ENCODE peak calls at places on chromosome 5, in seven cellular contexts. One of them, this sample, is unnamed.

GRCh38 chr5:38756068-38756467 is 89.7 kb upstream of the OSMR start:
- DNase-seq in HEK293T: no peak
- DNase-seq in HepG2: no peak
- DNase-seq in GM12878: no peak
- DNase-seq in HCT116: no peak
- DNase-seq in H1: no peak
- DNase-seq in K562: no peak
- DNase-seq in this sample: no peak

GRCh38 chr5:150469718-150470470 is 20.4 kb upstream of the RPS14 start:
- DNase-seq in HEK293T: no peak
- DNase-seq in HepG2: no peak
- DNase-seq in GM12878: no peak
- DNase-seq in HCT116: no peak
- DNase-seq in H1: no peak
- DNase-seq in K562: no peak
- DNase-seq in this sample: no peak

GRCh38 chr5:163269624-163270023 is 167.8 kb upstream of the CCNG1 start:
- DNase-seq in HEK293T: no peak
- DNase-seq in HepG2: no peak
- DNase-seq in GM12878: no peak
- DNase-seq in HCT116: no peak
- DNase-seq in H1: no peak
- DNase-seq in K562: no peak
- DNase-seq in this sample: no peak

GRCh38 chr5:72180925-72181324 is 73.7 kb downstream of the MAP1B start:
- DNase-seq in HEK293T: no peak
- DNase-seq in HepG2: no peak
- DNase-seq in GM12878: no peak
- DNase-seq in HCT116: no peak
- DNase-seq in H1: no peak
- DNase-seq in K562: no peak
- DNase-seq in this sample: no peak

GRCh38 chr5:38845555-38846378 is at the start of gene OSMR:
- DNase-seq in HEK293T: peak
- DNase-seq in HepG2: peak
- DNase-seq in GM12878: no peak
- DNase-seq in HCT116: peak
- DNase-seq in H1: no peak
- DNase-seq in K562: peak
- DNase-seq in this sample: peak

GRCh38 chr5:109191153-109191558 is 218.6 kb downstream of the PJA2 start:
- DNase-seq in HEK293T: no peak
- DNase-seq in HepG2: no peak
- DNase-seq in GM12878: no peak
- DNase-seq in HCT116: peak
- DNase-seq in H1: no peak
- DNase-seq in K562: peak
- DNase-seq in this sample: no peak

GRCh38 chr5:96780626-96781025 is 27.1 kb downstream of the ERAP1 start:
- DNase-seq in HEK293T: no peak
- DNase-seq in HepG2: no peak
- DNase-seq in GM12878: no peak
- DNase-seq in HCT116: no peak
- DNase-seq in H1: no peak
- DNase-seq in K562: no peak
- DNase-seq in this sample: no peak

GRCh38 chr5:113230711-113231652 is 203.8 kb downstream of the TSSK1B start:
- DNase-seq in HEK293T: no peak
- DNase-seq in HepG2: no peak
- DNase-seq in GM12878: no peak
- DNase-seq in HCT116: no peak
- DNase-seq in H1: no peak
- DNase-seq in K562: no peak
- DNase-seq in this sample: no peak

GRCh38 chr5:164504141-164504772 is 998.8 kb downstream of the MAT2B start:
- DNase-seq in HEK293T: peak
- DNase-seq in HepG2: peak
- DNase-seq in GM12878: peak
- DNase-seq in HCT116: peak
- DNase-seq in H1: no peak
- DNase-seq in K562: peak
- DNase-seq in this sample: peak

GRCh38 chr5:105639068-105639467 is 2031.7 kb downstream of the EFNA5 start:
- DNase-seq in HEK293T: peak
- DNase-seq in HepG2: peak
- DNase-seq in GM12878: no peak
- DNase-seq in HCT116: no peak
- DNase-seq in H1: peak
- DNase-seq in K562: peak
- DNase-seq in this sample: peak
- TF ChIP-seq SP1 in HEK293T: no peak
- TF ChIP-seq SP1 in HepG2: no peak
- TF ChIP-seq SP1 in GM12878: no peak
- TF ChIP-seq SP1 in HCT116: no peak
- TF ChIP-seq SP1 in H1: no peak
- TF ChIP-seq SP1 in K562: no peak
- TF ChIP-seq SP1 in this sample: no peak

GRCh38 chr5:16461026-16461425 is 4.6 kb downstream of the ZNF622 start:
- DNase-seq in HEK293T: no peak
- DNase-seq in HepG2: no peak
- DNase-seq in GM12878: no peak
- DNase-seq in HCT116: no peak
- DNase-seq in H1: no peak
- DNase-seq in K562: no peak
- DNase-seq in this sample: no peak

GRCh38 chr5:16457853-16458252 is 7.7 kb downstream of the ZNF622 start:
- DNase-seq in HEK293T: no peak
- DNase-seq in HepG2: no peak
- DNase-seq in GM12878: no peak
- DNase-seq in HCT116: no peak
- DNase-seq in H1: no peak
- DNase-seq in K562: no peak
- DNase-seq in this sample: no peak

GRCh38 chr5:16459451-16459850 is 6.1 kb downstream of the ZNF622 start:
- DNase-seq in HEK293T: no peak
- DNase-seq in HepG2: no peak
- DNase-seq in GM12878: no peak
- DNase-seq in HCT116: no peak
- DNase-seq in H1: no peak
- DNase-seq in K562: no peak
- DNase-seq in this sample: no peak

GRCh38 chr5:16464664-16465543 is 696 bp downstream of the ZNF622 start:
- DNase-seq in HEK293T: no peak
- DNase-seq in HepG2: no peak
- DNase-seq in GM12878: no peak
- DNase-seq in HCT116: no peak
- DNase-seq in H1: no peak
- DNase-seq in K562: no peak
- DNase-seq in this sample: no peak

DNA sequence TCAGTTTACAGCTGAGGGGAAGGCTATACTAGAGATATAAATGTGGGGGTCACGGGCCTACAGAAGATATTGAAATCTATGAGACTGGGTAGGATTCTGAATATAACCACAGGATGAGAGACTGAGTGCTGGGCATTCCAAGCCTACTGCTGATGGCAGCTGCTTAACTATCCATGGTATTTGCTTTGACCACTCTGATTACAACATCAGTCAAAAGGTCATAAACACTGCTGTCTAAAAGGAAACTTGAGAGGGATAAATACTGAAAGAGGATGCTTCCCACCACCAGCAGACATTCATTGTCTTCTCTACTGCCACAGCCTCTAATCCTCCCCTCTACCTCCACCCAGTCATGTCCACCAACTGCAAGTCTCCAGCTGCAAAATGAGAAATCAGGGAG is 3.8 kb downstream of the ZNF622 start:
- DNase-seq in HEK293T: no peak
- DNase-seq in HepG2: peak
- DNase-seq in GM12878: no peak
- DNase-seq in HCT116: no peak
- DNase-seq in H1: no peak
- DNase-seq in K562: no peak
- DNase-seq in this sample: no peak
- TF ChIP-seq SP1 in HEK293T: no peak
- TF ChIP-seq SP1 in HepG2: no peak
- TF ChIP-seq SP1 in GM12878: no peak
- TF ChIP-seq SP1 in HCT116: no peak
- TF ChIP-seq SP1 in H1: no peak
- TF ChIP-seq SP1 in K562: no peak
- TF ChIP-seq SP1 in this sample: no peak

GRCh38 chr5:179323026-179323571 is 22.2 kb downstream of the ADAMTS2 start:
- DNase-seq in HEK293T: no peak
- DNase-seq in HepG2: no peak
- DNase-seq in GM12878: no peak
- DNase-seq in HCT116: no peak
- DNase-seq in H1: no peak
- DNase-seq in K562: no peak
- DNase-seq in this sample: peak
- TF ChIP-seq SP1 in HEK293T: no peak
- TF ChIP-seq SP1 in HepG2: no peak
- TF ChIP-seq SP1 in GM12878: no peak
- TF ChIP-seq SP1 in HCT116: no peak
- TF ChIP-seq SP1 in H1: no peak
- TF ChIP-seq SP1 in K562: no peak
- TF ChIP-seq SP1 in this sample: no peak

GRCh38 chr5:1793966-1794895 is 5.4 kb downstream of the MRPL36 start:
- DNase-seq in HEK293T: no peak
- DNase-seq in HepG2: peak
- DNase-seq in GM12878: no peak
- DNase-seq in HCT116: no peak
- DNase-seq in H1: no peak
- DNase-seq in K562: no peak
- DNase-seq in this sample: no peak
- TF ChIP-seq SP1 in HEK293T: no peak
- TF ChIP-seq SP1 in HepG2: no peak
- TF ChIP-seq SP1 in GM12878: no peak
- TF ChIP-seq SP1 in HCT116: no peak
- TF ChIP-seq SP1 in H1: no peak
- TF ChIP-seq SP1 in K562: no peak
- TF ChIP-seq SP1 in this sample: no peak

DNA sequence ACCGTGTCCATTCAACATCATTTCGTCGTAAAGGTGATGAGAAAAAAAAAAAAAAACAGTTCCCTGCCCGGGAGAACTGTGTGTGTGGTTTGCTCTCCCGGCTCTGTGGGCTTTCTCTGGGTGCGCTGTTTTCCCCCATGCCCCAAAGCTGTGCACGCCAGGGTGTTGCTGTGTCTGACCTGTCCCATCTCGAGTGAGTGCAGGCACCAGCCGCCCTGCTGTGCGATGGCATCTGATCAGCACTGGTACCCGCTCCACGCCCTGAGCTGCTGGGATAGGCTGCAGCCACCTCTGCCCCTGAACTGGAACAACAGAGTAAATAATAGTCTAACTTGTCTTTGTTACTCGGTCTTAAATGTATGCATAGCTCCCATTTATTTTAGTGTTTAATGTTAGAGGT is 33.3 kb downstream of the CEP72 start:
- DNase-seq in HEK293T: no peak
- DNase-seq in HepG2: no peak
- DNase-seq in GM12878: no peak
- DNase-seq in HCT116: no peak
- DNase-seq in H1: no peak
- DNase-seq in K562: no peak
- DNase-seq in this sample: no peak
- TF ChIP-seq SP1 in HEK293T: no peak
- TF ChIP-seq SP1 in HepG2: no peak
- TF ChIP-seq SP1 in GM12878: no peak
- TF ChIP-seq SP1 in HCT116: no peak
- TF ChIP-seq SP1 in H1: no peak
- TF ChIP-seq SP1 in K562: no peak
- TF ChIP-seq SP1 in this sample: no peak

GRCh38 chr5:14400611-14401010 is 181.0 kb upstream of the OTULINL start:
- DNase-seq in HEK293T: no peak
- DNase-seq in HepG2: no peak
- DNase-seq in GM12878: no peak
- DNase-seq in HCT116: no peak
- DNase-seq in H1: no peak
- DNase-seq in K562: no peak
- DNase-seq in this sample: no peak

GRCh38 chr5:14400085-14400484 is 181.5 kb upstream of the OTULINL start:
- DNase-seq in HEK293T: no peak
- DNase-seq in HepG2: no peak
- DNase-seq in GM12878: no peak
- DNase-seq in HCT116: no peak
- DNase-seq in H1: no peak
- DNase-seq in K562: no peak
- DNase-seq in this sample: no peak

GRCh38 chr5:14399054-14399657 is 182.4 kb upstream of the OTULINL start:
- DNase-seq in HEK293T: peak
- DNase-seq in HepG2: peak
- DNase-seq in GM12878: no peak
- DNase-seq in HCT116: peak
- DNase-seq in H1: no peak
- DNase-seq in K562: peak
- DNase-seq in this sample: no peak

GRCh38 chr5:14402424-14402823 is 179.2 kb upstream of the OTULINL start:
- DNase-seq in HEK293T: no peak
- DNase-seq in HepG2: no peak
- DNase-seq in GM12878: no peak
- DNase-seq in HCT116: no peak
- DNase-seq in H1: no peak
- DNase-seq in K562: no peak
- DNase-seq in this sample: no peak

DNA sequence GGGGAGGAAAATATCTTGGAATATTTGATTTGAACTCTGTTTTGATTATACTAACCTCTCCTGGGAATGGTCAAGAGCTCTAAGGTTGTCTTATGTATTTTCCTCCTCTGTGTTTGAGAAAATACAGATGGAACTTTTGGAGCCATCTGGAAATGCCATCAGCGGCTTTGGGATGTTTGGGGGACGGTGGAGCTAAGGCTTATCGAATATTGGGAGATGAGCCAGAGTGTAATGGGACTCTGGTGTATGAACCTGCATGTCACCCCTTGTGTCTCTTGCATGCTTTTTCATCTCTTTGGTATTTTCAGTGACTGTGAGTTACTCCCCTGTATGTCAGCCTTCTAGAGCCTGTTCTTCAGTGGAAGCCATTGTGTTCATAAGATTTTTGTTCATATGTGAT is 180.0 kb upstream of the OTULINL start:
- DNase-seq in HEK293T: no peak
- DNase-seq in HepG2: no peak
- DNase-seq in GM12878: no peak
- DNase-seq in HCT116: no peak
- DNase-seq in H1: no peak
- DNase-seq in K562: no peak
- DNase-seq in this sample: no peak
- TF ChIP-seq SP1 in HEK293T: no peak
- TF ChIP-seq SP1 in HepG2: no peak
- TF ChIP-seq SP1 in GM12878: no peak
- TF ChIP-seq SP1 in HCT116: no peak
- TF ChIP-seq SP1 in H1: no peak
- TF ChIP-seq SP1 in K562: no peak
- TF ChIP-seq SP1 in this sample: no peak

GRCh38 chr5:1555011-1555807 is 31.4 kb upstream of the LPCAT1 start:
- DNase-seq in HEK293T: peak
- DNase-seq in HepG2: peak
- DNase-seq in GM12878: no peak
- DNase-seq in HCT116: peak
- DNase-seq in H1: no peak
- DNase-seq in K562: peak
- DNase-seq in this sample: no peak
- TF ChIP-seq SP1 in HEK293T: no peak
- TF ChIP-seq SP1 in HepG2: no peak
- TF ChIP-seq SP1 in GM12878: no peak
- TF ChIP-seq SP1 in HCT116: peak
- TF ChIP-seq SP1 in H1: no peak
- TF ChIP-seq SP1 in K562: no peak
- TF ChIP-seq SP1 in this sample: no peak